ENCODE peak calls at places on chromosome 5, in seven cellular contexts. L is uterus; G is HFF-Myc; S is A549; E is glutamatergic neuron; Z is hepatocyte; I is activated CD8-positive, alpha-beta memory T cell treated with anti-CD3 and anti-CD28 coated beads, Interleukin-2, amount 50 U/mL, for 48 hours. F is an unnamed sample.
A peak's percentile ranks its signal among the peaks of the same experiment; 100 is the strongest.

GRCh38 chr5:127697894-127698600 is 5.1 kb upstream of the CCDC192 start:
- DNase-seq in L (no peak), G (no peak), S (peak; percentile 36), E (no peak), Z (peak; percentile 51), I (no peak), F (peak; percentile 90)

GRCh38 chr5:3512291-3512690 is 83.3 kb upstream of the IRX1 start:
- DNase-seq in L (no peak), G (no peak), S (no peak), E (no peak), Z (no peak), I (no peak), F (no peak)

GRCh38 chr5:13921573-13921972 is 22.9 kb downstream of the DNAH5 start:
- DNase-seq in L (no peak), G (no peak), S (no peak), E (no peak), Z (no peak), I (no peak), F (peak; percentile 27)

GRCh38 chr5:891117-891836 is 1.3 kb downstream of the BRD9 start:
- DNase-seq in L (no peak), G (no peak), S (peak; percentile 62), E (no peak), Z (no peak), I (no peak), F (peak; percentile 88)

GRCh38 chr5:173045481-173045880 is 10.7 kb upstream of the CREBRF start:
- DNase-seq in L (no peak), G (no peak), S (no peak), E (no peak), Z (peak; percentile 76), I (peak; percentile 15), F (no peak)

GRCh38 chr5:176438959-176439757 is 9.0 kb upstream of the FAF2 start:
- DNase-seq in L (no peak), G (no peak), S (no peak), E (no peak), Z (no peak), I (peak; percentile 22), F (no peak)

GRCh38 chr5:180399391-180399790 is 46.3 kb upstream of the GFPT2 start:
- DNase-seq in L (peak; percentile 52), G (no peak), S (no peak), E (no peak), Z (no peak), I (no peak), F (no peak)

GRCh38 chr5:91638010-91638409 is 254.9 kb upstream of the ARRDC3 start:
- DNase-seq in L (no peak), G (no peak), S (no peak), E (no peak), Z (no peak), I (no peak), F (no peak)

GRCh38 chr5:122493776-122494518 is 181.9 kb downstream of the SNCAIP start:
- DNase-seq in L (no peak), G (no peak), S (no peak), E (no peak), Z (no peak), I (no peak), F (no peak)

GRCh38 chr5:66689522-66690220 is 93.5 kb downstream of the MAST4 start:
- DNase-seq in L (no peak), G (no peak), S (no peak), E (no peak), Z (no peak), I (no peak), F (peak; percentile 4)

GRCh38 chr5:124599048-124599973 is 147.1 kb downstream of the ZNF608 start:
- DNase-seq in L (no peak), G (no peak), S (peak; percentile 10), E (no peak), Z (peak; percentile 35), I (no peak), F (peak; percentile 92)

GRCh38 chr5:126516133-126516532 is 78.9 kb downstream of the ALDH7A1 start:
- DNase-seq in L (no peak), G (no peak), S (no peak), E (no peak), Z (peak; percentile 38), I (no peak), F (no peak)

GRCh38 chr5:94021246-94021645 is 279.8 kb upstream of the POU5F2 start:
- DNase-seq in L (no peak), G (peak; percentile 39), S (peak; percentile 64), E (no peak), Z (no peak), I (no peak), F (peak; percentile 77)

GRCh38 chr5:59722875-59723274 is 170.7 kb downstream of the PDE4D start:
- DNase-seq in L (no peak), G (no peak), S (no peak), E (no peak), Z (no peak), I (no peak), F (no peak)

GRCh38 chr5:150208187-150209015 is 18.5 kb downstream of the SLC6A7 start:
- DNase-seq in L (no peak), G (no peak), S (peak; percentile 59), E (no peak), Z (no peak), I (no peak), F (no peak)

GRCh38 chr5:53109041-53109435 is 519 bp downstream of the MOCS2 start:
- DNase-seq in L (no peak), G (no peak), S (no peak), E (no peak), Z (peak; percentile 32), I (no peak), F (no peak)

GRCh38 chr5:141869040-141869439 is 9.2 kb downstream of the PCDH1 start:
- DNase-seq in L (no peak), G (no peak), S (no peak), E (no peak), Z (no peak), I (no peak), F (no peak)

GRCh38 chr5:149152317-149152746 is 11.0 kb downstream of the ABLIM3 start:
- DNase-seq in L (no peak), G (peak; percentile 77), S (peak; percentile 44), E (no peak), Z (peak; percentile 44), I (no peak), F (peak; percentile 68)

GRCh38 chr5:38378579-38378978 is 120.2 kb downstream of the EGFLAM start:
- DNase-seq in L (no peak), G (no peak), S (no peak), E (no peak), Z (no peak), I (no peak), F (no peak)

GRCh38 chr5:15285901-15286583 is 213.9 kb upstream of the FBXL7 start:
- DNase-seq in L (no peak), G (peak; percentile 66), S (no peak), E (no peak), Z (peak; percentile 30), I (no peak), F (no peak)

GRCh38 chr5:110251366-110251765 is 475.1 kb downstream of the TMEM232 start:
- DNase-seq in L (no peak), G (no peak), S (no peak), E (no peak), Z (no peak), I (no peak), F (no peak)

GRCh38 chr5:177511181-177511580 is 1.6 kb upstream of the DOK3 start:
- DNase-seq in L (no peak), G (no peak), S (no peak), E (no peak), Z (no peak), I (no peak), F (no peak)

GRCh38 chr5:6517494-6517893 is 68.8 kb downstream of the UBE2QL1 start:
- DNase-seq in L (no peak), G (no peak), S (no peak), E (no peak), Z (no peak), I (no peak), F (no peak)

GRCh38 chr5:132493241-132493640 is 2.7 kb upstream of the IRF1 start:
- DNase-seq in L (peak; percentile 9), G (no peak), S (no peak), E (no peak), Z (peak; percentile 2), I (peak; percentile 54), F (no peak)

GRCh38 chr5:142641681-142642080 is 44.2 kb downstream of the FGF1 start:
- DNase-seq in L (no peak), G (no peak), S (no peak), E (no peak), Z (no peak), I (no peak), F (no peak)

GRCh38 chr5:8949908-8950307 is 596.0 kb downstream of the SEMA5A start:
- DNase-seq in L (no peak), G (no peak), S (no peak), E (no peak), Z (no peak), I (no peak), F (peak; percentile 4)

F was measured in Caki2.